ENCODE peak calls at places on chromosome 1, in four cellular contexts. F is NCI-H524; J is stimulated activated CD8-positive, alpha-beta memory T cell treated with anti-CD3 and anti-CD28 coated beads, Interleukin-15, amount 100 ng/mL, for 24 hours; M is lung. S is an unnamed sample.

GRCh38 chr1:229224308-229224707 is 46.6 kb upstream of the RAB4A start:
- DNase-seq in F (no peak), J (no peak), M (no peak), S (no peak)

GRCh38 chr1:164611754-164612642 is 53.0 kb downstream of the PBX1 start:
- DNase-seq in M (no peak), F (peak; percentile 11), J (no peak), S (no peak)

GRCh38 chr1:62720946-62721554 is 32.9 kb upstream of the DOCK7 start:
- DNase-seq in M (no peak), F (no peak), J (no peak), S (peak; percentile 32)

GRCh38 chr1:157523774-157524501 is 28.4 kb downstream of the FCRL5 start:
- DNase-seq in M (no peak), F (no peak), J (no peak), S (no peak)

GRCh38 chr1:28718601-28719331 is 18.0 kb upstream of the YTHDF2 start:
- DNase-seq in M (no peak), J (no peak), F (no peak), S (no peak)

GRCh38 chr1:41846595-41846994 is 72.1 kb downstream of the HIVEP3 start:
- DNase-seq in M (no peak), J (no peak), F (no peak), S (no peak)

GRCh38 chr1:202009326-202010031 is 908 bp upstream of the ELF3 start:
- DNase-seq in F (peak; percentile 78), M (peak; percentile 82), J (peak; percentile 13), S (peak; percentile 82)

GRCh38 chr1:170664828-170665617 is 1.1 kb downstream of the PRRX1 start:
- DNase-seq in M (no peak), F (peak; percentile 63), J (no peak), S (no peak)

GRCh38 chr1:48043524-48043923 is 46.3 kb upstream of the TRABD2B start:
- DNase-seq in M (no peak), J (no peak), F (no peak), S (no peak)

GRCh38 chr1:187185389-187185788 is 356.6 kb downstream of the PLA2G4A start:
- DNase-seq in F (no peak), M (no peak), J (no peak), S (no peak)